ENCODE peak calls at places on chromosome 11, in seven cellular contexts. One of them, this sample, is unnamed.

GRCh38 chr11:83819936-83820549 is 533.9 kb upstream of the CCDC90B start:
- DNase-seq in cardiac muscle cell: peak
- DNase-seq in AG10803: peak
- DNase-seq in Calu3: no peak
- DNase-seq in neural progenitor cell: peak
- DNase-seq in upper lobe of left lung: no peak
- DNase-seq in foreskin fibroblast: peak
- DNase-seq in this sample: no peak

GRCh38 chr11:78027759-78028158 is 4.7 kb upstream of the KCTD14 start:
- DNase-seq in cardiac muscle cell: no peak
- DNase-seq in AG10803: no peak
- DNase-seq in Calu3: no peak
- DNase-seq in neural progenitor cell: no peak
- DNase-seq in upper lobe of left lung: no peak
- DNase-seq in foreskin fibroblast: no peak
- DNase-seq in this sample: no peak

GRCh38 chr11:63978551-63979235 is 4.3 kb downstream of the COX8A start:
- DNase-seq in cardiac muscle cell: no peak
- DNase-seq in AG10803: no peak
- DNase-seq in Calu3: no peak
- DNase-seq in neural progenitor cell: no peak
- DNase-seq in upper lobe of left lung: no peak
- DNase-seq in foreskin fibroblast: no peak
- DNase-seq in this sample: no peak

GRCh38 chr11:35179466-35180135 is 40.6 kb downstream of the CD44 start:
- DNase-seq in cardiac muscle cell: no peak
- DNase-seq in AG10803: no peak
- DNase-seq in Calu3: no peak
- DNase-seq in neural progenitor cell: no peak
- DNase-seq in upper lobe of left lung: no peak
- DNase-seq in foreskin fibroblast: no peak
- DNase-seq in this sample: no peak

GRCh38 chr11:67033661-67034166 is 10.8 kb downstream of the SYT12 start:
- DNase-seq in cardiac muscle cell: peak
- DNase-seq in AG10803: peak
- DNase-seq in Calu3: no peak
- DNase-seq in neural progenitor cell: no peak
- DNase-seq in upper lobe of left lung: no peak
- DNase-seq in foreskin fibroblast: peak
- DNase-seq in this sample: no peak

GRCh38 chr11:62444835-62445234 is 26.0 kb downstream of the SCGB1A1 start:
- DNase-seq in cardiac muscle cell: no peak
- DNase-seq in AG10803: no peak
- DNase-seq in Calu3: no peak
- DNase-seq in neural progenitor cell: no peak
- DNase-seq in upper lobe of left lung: no peak
- DNase-seq in foreskin fibroblast: no peak
- DNase-seq in this sample: no peak

GRCh38 chr11:13889566-13890214 is 72.8 kb upstream of the SPON1 start:
- DNase-seq in cardiac muscle cell: no peak
- DNase-seq in AG10803: no peak
- DNase-seq in Calu3: no peak
- DNase-seq in neural progenitor cell: no peak
- DNase-seq in upper lobe of left lung: no peak
- DNase-seq in foreskin fibroblast: no peak
- DNase-seq in this sample: no peak

GRCh38 chr11:117498791-117499190 is 171.1 kb downstream of the CEP164 start:
- DNase-seq in cardiac muscle cell: no peak
- DNase-seq in AG10803: no peak
- DNase-seq in Calu3: no peak
- DNase-seq in neural progenitor cell: no peak
- DNase-seq in upper lobe of left lung: no peak
- DNase-seq in foreskin fibroblast: no peak
- DNase-seq in this sample: no peak

GRCh38 chr11:111633248-111633647 is 31.0 kb downstream of the SIK2 start:
- DNase-seq in cardiac muscle cell: no peak
- DNase-seq in AG10803: no peak
- DNase-seq in Calu3: no peak
- DNase-seq in neural progenitor cell: no peak
- DNase-seq in upper lobe of left lung: no peak
- DNase-seq in foreskin fibroblast: no peak
- DNase-seq in this sample: no peak

GRCh38 chr11:47257518-47258316 is at the start of gene NR1H3:
- DNase-seq in cardiac muscle cell: peak
- DNase-seq in AG10803: peak
- DNase-seq in Calu3: peak
- DNase-seq in neural progenitor cell: peak
- DNase-seq in upper lobe of left lung: peak
- DNase-seq in foreskin fibroblast: peak
- DNase-seq in this sample: no peak

GRCh38 chr11:2901854-2902783 is 16.5 kb upstream of the CDKN1C start:
- DNase-seq in cardiac muscle cell: peak
- DNase-seq in AG10803: peak
- DNase-seq in Calu3: peak
- DNase-seq in neural progenitor cell: peak
- DNase-seq in upper lobe of left lung: peak
- DNase-seq in foreskin fibroblast: peak
- DNase-seq in this sample: peak

GRCh38 chr11:12556155-12556554 is 118.1 kb upstream of the TEAD1 start:
- DNase-seq in cardiac muscle cell: peak
- DNase-seq in AG10803: peak
- DNase-seq in Calu3: no peak
- DNase-seq in neural progenitor cell: no peak
- DNase-seq in upper lobe of left lung: no peak
- DNase-seq in foreskin fibroblast: peak
- DNase-seq in this sample: no peak

GRCh38 chr11:13333456-13333957 is 55.9 kb downstream of the BMAL1 start:
- DNase-seq in cardiac muscle cell: no peak
- DNase-seq in AG10803: no peak
- DNase-seq in Calu3: peak
- DNase-seq in neural progenitor cell: no peak
- DNase-seq in upper lobe of left lung: no peak
- DNase-seq in foreskin fibroblast: peak
- DNase-seq in this sample: no peak

GRCh38 chr11:72432347-72433287 is 1.7 kb downstream of the CLPB start:
- DNase-seq in cardiac muscle cell: no peak
- DNase-seq in AG10803: no peak
- DNase-seq in Calu3: no peak
- DNase-seq in neural progenitor cell: no peak
- DNase-seq in upper lobe of left lung: no peak
- DNase-seq in foreskin fibroblast: no peak
- DNase-seq in this sample: no peak

GRCh38 chr11:32173977-32174376 is 83.1 kb downstream of the RCN1 start:
- DNase-seq in cardiac muscle cell: no peak
- DNase-seq in AG10803: no peak
- DNase-seq in Calu3: no peak
- DNase-seq in neural progenitor cell: no peak
- DNase-seq in upper lobe of left lung: no peak
- DNase-seq in foreskin fibroblast: no peak
- DNase-seq in this sample: no peak

GRCh38 chr11:12691473-12691872 is 17.3 kb downstream of the TEAD1 start:
- DNase-seq in cardiac muscle cell: no peak
- DNase-seq in AG10803: no peak
- DNase-seq in Calu3: no peak
- DNase-seq in neural progenitor cell: no peak
- DNase-seq in upper lobe of left lung: no peak
- DNase-seq in foreskin fibroblast: peak
- DNase-seq in this sample: no peak

GRCh38 chr11:77884829-77885190 is 63.9 kb downstream of the AAMDC start:
- DNase-seq in cardiac muscle cell: no peak
- DNase-seq in AG10803: no peak
- DNase-seq in Calu3: no peak
- DNase-seq in neural progenitor cell: no peak
- DNase-seq in upper lobe of left lung: no peak
- DNase-seq in foreskin fibroblast: no peak
- DNase-seq in this sample: no peak

GRCh38 chr11:63608353-63609345 is 5.6 kb downstream of the PLAAT3 start:
- DNase-seq in cardiac muscle cell: peak
- DNase-seq in AG10803: peak
- DNase-seq in Calu3: no peak
- DNase-seq in neural progenitor cell: no peak
- DNase-seq in upper lobe of left lung: no peak
- DNase-seq in foreskin fibroblast: peak
- DNase-seq in this sample: no peak

GRCh38 chr11:60944504-60945294 is 7.3 kb downstream of the SLC15A3 start:
- DNase-seq in cardiac muscle cell: no peak
- DNase-seq in AG10803: no peak
- DNase-seq in Calu3: no peak
- DNase-seq in neural progenitor cell: no peak
- DNase-seq in upper lobe of left lung: no peak
- DNase-seq in foreskin fibroblast: no peak
- DNase-seq in this sample: no peak

GRCh38 chr11:126082251-126083109 is 19.8 kb upstream of the CDON start:
- DNase-seq in cardiac muscle cell: no peak
- DNase-seq in AG10803: no peak
- DNase-seq in Calu3: no peak
- DNase-seq in neural progenitor cell: peak
- DNase-seq in upper lobe of left lung: no peak
- DNase-seq in foreskin fibroblast: no peak
- DNase-seq in this sample: no peak

DNA sequence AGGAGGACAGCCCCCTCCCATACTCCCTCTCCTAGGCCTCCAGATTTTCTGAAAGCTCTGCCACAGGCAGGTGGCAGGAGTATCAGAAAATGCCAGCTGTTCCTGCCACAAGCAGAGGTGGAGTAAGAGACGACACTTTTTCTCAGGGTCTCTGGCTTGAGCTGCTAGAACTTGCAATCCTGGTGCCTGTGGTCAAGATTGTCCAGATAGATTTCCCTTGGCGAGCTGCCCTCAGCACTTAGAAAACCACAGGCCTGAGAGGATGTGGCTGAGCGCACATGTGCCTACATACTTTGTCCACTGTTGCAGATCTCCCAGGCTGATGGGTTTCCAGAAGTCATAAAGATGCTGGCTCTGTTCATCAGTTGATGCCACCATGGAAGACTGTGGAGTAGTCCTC is 65.7 kb upstream of the NAV2 start:
- DNase-seq in cardiac muscle cell: peak
- DNase-seq in AG10803: peak
- DNase-seq in Calu3: no peak
- DNase-seq in neural progenitor cell: no peak
- DNase-seq in upper lobe of left lung: peak
- DNase-seq in foreskin fibroblast: peak
- DNase-seq in this sample: no peak
- TF ChIP-seq CTCF in cardiac muscle cell: no peak
- TF ChIP-seq CTCF in AG10803: peak
- TF ChIP-seq CTCF in Calu3: no peak
- TF ChIP-seq CTCF in neural progenitor cell: no peak
- TF ChIP-seq CTCF in upper lobe of left lung: no peak
- TF ChIP-seq CTCF in foreskin fibroblast: no peak
- TF ChIP-seq CTCF in this sample: no peak

GRCh38 chr11:119491753-119492455 is 68.9 kb upstream of the THY1 start:
- DNase-seq in cardiac muscle cell: peak
- DNase-seq in AG10803: peak
- DNase-seq in Calu3: no peak
- DNase-seq in neural progenitor cell: peak
- DNase-seq in upper lobe of left lung: no peak
- DNase-seq in foreskin fibroblast: peak
- DNase-seq in this sample: no peak
- TF ChIP-seq CTCF in cardiac muscle cell: peak
- TF ChIP-seq CTCF in AG10803: peak
- TF ChIP-seq CTCF in Calu3: no peak
- TF ChIP-seq CTCF in neural progenitor cell: peak
- TF ChIP-seq CTCF in upper lobe of left lung: no peak
- TF ChIP-seq CTCF in foreskin fibroblast: peak
- TF ChIP-seq CTCF in this sample: peak

GRCh38 chr11:122578168-122578825 is 77.2 kb upstream of the UBASH3B start:
- DNase-seq in cardiac muscle cell: no peak
- DNase-seq in AG10803: no peak
- DNase-seq in Calu3: no peak
- DNase-seq in neural progenitor cell: no peak
- DNase-seq in upper lobe of left lung: no peak
- DNase-seq in foreskin fibroblast: peak
- DNase-seq in this sample: no peak
- TF ChIP-seq CTCF in cardiac muscle cell: no peak
- TF ChIP-seq CTCF in AG10803: peak
- TF ChIP-seq CTCF in Calu3: no peak
- TF ChIP-seq CTCF in neural progenitor cell: no peak
- TF ChIP-seq CTCF in upper lobe of left lung: no peak
- TF ChIP-seq CTCF in foreskin fibroblast: no peak
- TF ChIP-seq CTCF in this sample: no peak

GRCh38 chr11:102085864-102086551 is 24.2 kb upstream of the YAP1 start:
- DNase-seq in cardiac muscle cell: no peak
- DNase-seq in AG10803: no peak
- DNase-seq in Calu3: no peak
- DNase-seq in neural progenitor cell: no peak
- DNase-seq in upper lobe of left lung: no peak
- DNase-seq in foreskin fibroblast: peak
- DNase-seq in this sample: no peak
- TF ChIP-seq CTCF in cardiac muscle cell: no peak
- TF ChIP-seq CTCF in AG10803: no peak
- TF ChIP-seq CTCF in Calu3: no peak
- TF ChIP-seq CTCF in neural progenitor cell: no peak
- TF ChIP-seq CTCF in upper lobe of left lung: no peak
- TF ChIP-seq CTCF in foreskin fibroblast: no peak
- TF ChIP-seq CTCF in this sample: no peak

DNA sequence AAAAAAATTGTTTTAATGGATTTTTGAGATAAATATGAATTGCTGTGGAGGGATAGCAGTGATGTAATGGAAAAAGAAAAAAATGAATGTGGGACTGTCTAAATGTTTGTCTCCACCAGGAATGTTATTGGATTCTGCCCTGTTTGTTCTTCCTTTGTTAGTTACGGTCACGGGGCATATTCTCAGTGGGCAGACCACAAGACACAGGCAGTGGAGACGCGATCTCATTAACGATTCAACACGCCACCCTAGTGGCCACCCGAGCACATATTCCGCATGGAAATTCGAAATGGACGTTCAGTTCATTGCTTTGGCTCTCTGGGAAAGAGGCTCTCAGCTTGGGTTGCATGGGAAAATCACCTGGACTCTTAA is 151.8 kb upstream of the TTC12 start:
- DNase-seq in cardiac muscle cell: peak
- DNase-seq in AG10803: no peak
- DNase-seq in Calu3: no peak
- DNase-seq in neural progenitor cell: no peak
- DNase-seq in upper lobe of left lung: no peak
- DNase-seq in foreskin fibroblast: no peak
- DNase-seq in this sample: no peak
- TF ChIP-seq CTCF in cardiac muscle cell: peak
- TF ChIP-seq CTCF in AG10803: no peak
- TF ChIP-seq CTCF in Calu3: no peak
- TF ChIP-seq CTCF in neural progenitor cell: peak
- TF ChIP-seq CTCF in upper lobe of left lung: no peak
- TF ChIP-seq CTCF in foreskin fibroblast: no peak
- TF ChIP-seq CTCF in this sample: no peak